ENCODE peak calls at places on chromosome 12, in eight cellular contexts. W is left lung; B is CD4-positive, alpha-beta memory T cell; N is cardiac muscle cell; M is right atrium auricular region; Z is suprapubic skin; O is adrenal gland; T is neural progenitor cell. E is an unnamed sample. For H3K4me1, H3K9me3 and H3K27me3, the result is how much of the 10 kb centered on the place peaks cover.

GRCh38 chr12:131598717-131599116 is 112.2 kb upstream of the SFSWAP start:
- DNase-seq in W (no peak), B (no peak), N (no peak), M (no peak), Z (no peak), O (no peak), T (no peak), E (no peak)

GRCh38 chr12:94575645-94576393 is 74.5 kb downstream of the TMCC3 start:
- DNase-seq in W (no peak), B (no peak), N (no peak), M (no peak), Z (no peak), O (no peak), T (peak), E (no peak)

GRCh38 chr12:124913474-124914391 is 717 bp downstream of the UBC start:
- DNase-seq in W (peak), B (peak), N (peak), M (peak), Z (peak), O (peak), T (peak), E (peak)

GRCh38 chr12:12608557-12608957 is 3.1 kb upstream of the CREBL2 start:
- DNase-seq in W (no peak), B (no peak), N (no peak), M (no peak), Z (no peak), O (no peak), T (no peak), E (peak)

GRCh38 chr12:121947966-121948365 is 29.6 kb downstream of the CFAP251 start:
- DNase-seq in W (no peak), B (no peak), N (no peak), M (no peak), Z (no peak), O (no peak), T (no peak), E (no peak)

GRCh38 chr12:76144253-76144564 is 59.7 kb upstream of the NAP1L1 start:
- DNase-seq in W (no peak), B (peak), N (peak), M (no peak), Z (no peak), O (peak), T (no peak), E (peak)

GRCh38 chr12:94725375-94726168 is 75.2 kb upstream of the TMCC3 start:
- DNase-seq in W (no peak), B (no peak), N (peak), M (no peak), Z (no peak), O (no peak), T (peak), E (peak)

GRCh38 chr12:12510141-12510540 is 52.5 kb downstream of the DUSP16 start:
- DNase-seq in W (no peak), B (no peak), N (no peak), M (no peak), Z (no peak), O (no peak), T (no peak), E (no peak)

GRCh38 chr12:100170313-100170858 is 27.7 kb upstream of the BLTP3B start:
- DNase-seq in W (no peak), B (no peak), N (no peak), M (no peak), Z (peak), O (no peak), T (no peak), E (no peak)

GRCh38 chr12:55717397-55718007 is 1.7 kb downstream of the BLOC1S1 start:
- DNase-seq in W (no peak), B (no peak), N (no peak), M (no peak), Z (no peak), O (no peak), T (no peak), E (no peak)

GRCh38 chr12:20494803-20495202 is 126.5 kb downstream of the PDE3A start:
- DNase-seq in W (no peak), B (no peak), N (no peak), M (no peak), Z (no peak), O (no peak), T (no peak), E (no peak)

GRCh38 chr12:49939307-49939706 is 11.2 kb upstream of the AQP2 start:
- DNase-seq in W (no peak), B (no peak), N (no peak), M (no peak), Z (no peak), O (no peak), T (no peak), E (no peak)

GRCh38 chr12:94735985-94736384 is 85.6 kb upstream of the TMCC3 start:
- DNase-seq in W (no peak), B (no peak), N (no peak), M (no peak), Z (no peak), O (no peak), T (no peak), E (no peak)

GRCh38 chr12:105773501-105773900 is 365.3 kb downstream of the NUAK1 start:
- DNase-seq in W (no peak), B (no peak), N (no peak), M (no peak), Z (no peak), O (no peak), T (no peak), E (no peak)

GRCh38 chr12:19710811-19711793 is 271.8 kb downstream of the AEBP2 start:
- DNase-seq in W (no peak), B (no peak), N (no peak), M (no peak), Z (no peak), O (no peak), T (no peak), E (no peak)

GRCh38 chr12:77435446-77436091 is 370.2 kb upstream of the E2F7 start:
- DNase-seq in W (no peak), B (no peak), N (peak), M (no peak), Z (no peak), O (no peak), T (no peak), E (no peak)

GRCh38 chr12:106315523-106315922 is 13.0 kb downstream of the TCP11L2 start:
- DNase-seq in W (no peak), B (no peak), N (no peak), M (no peak), Z (no peak), O (no peak), T (no peak), E (no peak)

GRCh38 chr12:66137937-66138336 is 7.4 kb upstream of the LLPH start:
- DNase-seq in W (no peak), B (no peak), N (no peak), M (no peak), Z (no peak), O (no peak), T (no peak), E (no peak)

GRCh38 chr12:32502693-32503510 is 103.5 kb downstream of the FGD4 start:
- DNase-seq in W (no peak), B (no peak), N (no peak), M (no peak), Z (no peak), O (peak), T (peak), E (peak)

GRCh38 chr12:93186131-93186530 is 191.6 kb upstream of the NUDT4 start:
- DNase-seq in W (no peak), B (no peak), N (no peak), M (no peak), Z (no peak), O (no peak), T (no peak), E (no peak)

GRCh38 chr12:6828671-6829531 is 694 bp downstream of the P3H3 start:
- DNase-seq in W (peak), B (peak), N (peak), M (no peak), Z (no peak), O (peak), T (peak), E (peak)

GRCh38 chr12:66403746-66404145 is 101.5 kb downstream of the HELB start:
- DNase-seq in W (no peak), B (no peak), N (no peak), M (no peak), Z (no peak), O (no peak), T (no peak), E (no peak)

GRCh38 chr12:4032906-4033628 is 159.9 kb upstream of the PARP11 start:
- DNase-seq in W (no peak), B (no peak), N (no peak), M (no peak), Z (no peak), O (peak), T (no peak), E (peak)

GRCh38 chr12:18932715-18933114 is 194.8 kb downstream of the CAPZA3 start:
- DNase-seq in W (no peak), B (no peak), N (no peak), M (no peak), Z (no peak), O (no peak), T (no peak), E (no peak)

GRCh38 chr12:2535583-2536187 is 259.1 kb upstream of the FKBP4 start:
- DNase-seq in W (no peak), B (no peak), N (no peak), M (no peak), Z (no peak), O (no peak), T (no peak), E (no peak)

GRCh38 chr12:116880817-116881324 is 370 bp downstream of the HRK start:
- DNase-seq in W (peak), B (no peak), N (peak), M (no peak), Z (no peak), O (peak), T (peak), E (peak)

DNA sequence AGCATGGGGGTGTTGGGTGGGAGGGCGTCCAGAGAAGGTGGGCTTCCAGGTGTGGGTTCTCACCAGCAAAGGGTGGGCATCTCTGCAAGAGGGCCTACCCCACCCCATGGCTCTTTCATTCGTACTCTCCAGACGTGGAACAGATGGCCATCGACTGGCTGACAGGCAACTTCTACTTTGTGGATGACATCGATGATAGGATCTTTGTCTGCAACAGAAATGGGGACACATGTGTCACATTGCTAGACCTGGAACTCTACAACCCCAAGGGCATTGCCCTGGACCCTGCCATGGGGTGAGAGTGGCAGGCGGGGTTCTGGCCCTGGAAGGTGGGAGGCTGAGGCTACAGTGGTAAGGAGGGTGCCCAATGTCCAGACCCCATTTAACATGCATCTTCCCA is 6.7 kb upstream of the LRP1-AS start:
- DNase-seq in W (no peak), B (no peak), N (no peak), M (no peak), Z (no peak), O (no peak), T (no peak), E (no peak)
- H3K4me1 ChIP-seq in W (half or more), B (under half), N (under half), M (half or more), Z (half or more), O (half or more), T (under half), E (under half)

GRCh38 chr12:37547611-37548010 is 769.0 kb upstream of the ALG10B start:
- DNase-seq in W (no peak), B (no peak), N (no peak), M (no peak), Z (no peak), O (no peak), T (no peak), E (no peak)

GRCh38 chr12:37545759-37546158 is 770.8 kb upstream of the ALG10B start:
- DNase-seq in W (no peak), B (no peak), N (no peak), M (no peak), Z (no peak), O (no peak), T (no peak), E (no peak)

GRCh38 chr12:37548266-37548805 is 768.2 kb upstream of the ALG10B start:
- DNase-seq in W (no peak), B (no peak), N (no peak), M (no peak), Z (no peak), O (no peak), T (no peak), E (no peak)

GRCh38 chr12:37546206-37546605 is 770.4 kb upstream of the ALG10B start:
- DNase-seq in W (no peak), B (no peak), N (no peak), M (no peak), Z (no peak), O (no peak), T (no peak), E (no peak)

GRCh38 chr12:37546901-37547475 is 769.6 kb upstream of the ALG10B start:
- DNase-seq in W (no peak), B (no peak), N (no peak), M (no peak), Z (no peak), O (no peak), T (no peak), E (no peak)
- H3K9me3 ChIP-seq in W (half or more), B (under half), N (under half), M (under half), Z (under half), O (under half), T (under half), E (under half)

GRCh38 chr12:64385019-64385418 is 5.5 kb downstream of the C12orf56 start:
- DNase-seq in W (no peak), B (no peak), N (no peak), M (no peak), Z (no peak), O (no peak), T (no peak), E (no peak)
- H3K27me3 ChIP-seq in W (under half), B (under half), N (under half), M (under half), Z (under half), O (under half), T (under half), E (under half)

DNA sequence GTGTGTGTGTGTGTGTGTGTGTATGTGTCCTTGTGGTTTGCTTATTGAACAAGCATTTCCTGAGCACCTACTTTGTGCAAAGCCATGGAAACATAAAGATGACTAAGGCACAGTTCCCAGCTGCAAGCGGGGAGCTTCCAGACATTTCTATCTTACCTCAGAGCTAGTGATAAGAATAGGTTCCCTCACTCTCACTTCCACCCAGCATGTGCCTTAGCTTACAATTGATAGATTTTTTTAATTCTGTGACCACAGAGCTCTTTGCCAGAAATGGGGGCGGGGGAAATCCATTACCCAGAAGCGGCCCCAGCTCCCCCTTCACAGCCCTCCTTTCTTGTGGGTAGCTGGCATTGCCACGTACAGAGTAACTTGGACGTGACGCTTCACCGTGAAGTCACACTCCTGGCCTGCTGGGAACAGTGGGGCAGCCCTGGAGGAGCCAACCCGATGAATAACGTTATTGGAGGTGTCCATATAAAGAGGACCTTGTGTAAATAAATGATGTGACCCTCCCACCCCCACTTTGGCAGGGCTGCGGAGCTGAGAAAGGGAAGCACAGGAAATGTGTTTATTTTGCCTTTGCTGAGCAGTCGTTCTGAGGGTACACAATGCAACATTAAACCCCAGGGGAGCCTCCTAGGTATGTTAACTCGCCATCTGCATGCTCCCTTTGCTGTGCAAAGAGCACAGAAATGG is 238.9 kb downstream of the CHST11 start:
- DNase-seq in W (no peak), B (peak), N (no peak), M (no peak), Z (no peak), O (no peak), T (no peak), E (no peak)
- H3K4me1 ChIP-seq in W (half or more), B (half or more), N (under half), M (under half), Z (under half), O (under half), T (under half), E (under half)

GRCh38 chr12:89680409-89680808 is 28.2 kb downstream of the ATP2B1 start:
- DNase-seq in W (no peak), B (no peak), N (no peak), M (no peak), Z (no peak), O (no peak), T (no peak), E (no peak)

GRCh38 chr12:89676935-89677334 is 31.7 kb downstream of the ATP2B1 start:
- DNase-seq in W (no peak), B (no peak), N (no peak), M (no peak), Z (no peak), O (no peak), T (no peak), E (no peak)

GRCh38 chr12:89674326-89674942 is 34.2 kb downstream of the ATP2B1 start:
- DNase-seq in W (no peak), B (no peak), N (no peak), M (no peak), Z (no peak), O (no peak), T (no peak), E (no peak)

GRCh38 chr12:89679631-89680030 is 29.0 kb downstream of the ATP2B1 start:
- DNase-seq in W (no peak), B (no peak), N (no peak), M (no peak), Z (no peak), O (no peak), T (no peak), E (no peak)

DNA sequence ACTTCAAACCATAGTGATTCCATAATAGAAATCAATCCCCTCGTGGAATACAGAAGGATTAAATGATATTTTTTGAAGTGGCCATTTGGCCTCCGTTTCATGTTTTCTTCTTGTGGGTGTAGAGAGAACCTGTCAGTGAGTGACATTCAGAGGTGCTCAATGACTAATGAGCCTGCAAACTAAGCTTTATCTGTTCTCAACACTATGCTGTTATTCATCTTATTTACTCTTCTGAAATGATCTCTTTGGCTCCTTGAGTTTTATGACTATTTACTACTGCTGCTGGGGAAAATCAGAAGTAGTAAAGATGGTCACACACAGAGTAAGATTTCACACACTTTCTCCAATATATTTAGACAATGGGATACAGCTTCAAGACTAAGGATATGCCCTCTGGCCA is 30.4 kb downstream of the ATP2B1 start:
- DNase-seq in W (no peak), B (no peak), N (no peak), M (no peak), Z (no peak), O (no peak), T (no peak), E (no peak)
- H3K9me3 ChIP-seq in W (under half), B (under half), N (under half), M (under half), Z (under half), O (under half), T (under half), E (under half)

GRCh38 chr12:120010661-120011230 is 21.7 kb downstream of the BICDL1 start:
- DNase-seq in W (no peak), B (peak), N (no peak), M (no peak), Z (no peak), O (no peak), T (no peak), E (no peak)
- H3K27me3 ChIP-seq in W (under half), B (under half), N (under half), M (under half), Z (under half), O (under half), T (under half), E (under half)

GRCh38 chr12:64104376-64104775 is 117.7 kb downstream of the KICS2 start:
- DNase-seq in W (no peak), B (no peak), N (no peak), M (no peak), Z (no peak), O (peak), T (no peak), E (no peak)
- H3K4me1 ChIP-seq in W (under half), B (under half), N (under half), M (under half), Z (under half), O (under half), T (under half), E (under half)

E was measured in HAP-1.